ENCODE peak calls at places on chromosomes 1 and 21, in ten cellular contexts. Y is H54; Z is stimulated activated CD8-positive, alpha-beta memory T cell treated with anti-CD3 and anti-CD28 coated beads, Interleukin-7, amount 100 ng/mL, for 1 hour; J is kidney epithelial cell; O is M059J; A is retina; E is left ventricle myocardium superior; P is non-pigmented ciliary epithelial cell; N is T-helper 1 cell; F is dermis microvascular lymphatic vessel endothelial cell. U is an unnamed sample.

GRCh38 chr1:167373398-167373797 is 144.9 kb downstream of the CD247 start:
- DNase-seq in Y (no peak), Z (no peak), J (no peak), O (no peak), A (no peak), E (no peak), P (no peak), N (no peak), F (no peak), U (no peak)

GRCh38 chr1:206469933-206470691 is at the start of gene IKBKE:
- DNase-seq in Y (peak), Z (no peak), J (no peak), O (peak), A (peak), E (no peak), P (no peak), N (peak), F (peak), U (no peak)

GRCh38 chr1:20584890-20585289 is 4.0 kb upstream of the CDA start:
- DNase-seq in Y (no peak), Z (no peak), J (no peak), O (peak), A (no peak), E (no peak), P (no peak), N (no peak), F (no peak), U (no peak)

GRCh38 chr1:95406279-95406678 is 172.3 kb downstream of the RWDD3 start:
- DNase-seq in Y (no peak), Z (no peak), J (no peak), O (no peak), A (no peak), E (no peak), P (no peak), N (no peak), F (no peak), U (no peak)

GRCh38 chr1:111275079-111275478 is 15.6 kb upstream of the CHIA start:
- DNase-seq in Y (peak), Z (no peak), J (no peak), O (peak), A (no peak), E (peak), P (no peak), N (peak), F (no peak), U (peak)

GRCh38 chr1:207941664-207942063 is 30.7 kb upstream of the CD34 start:
- DNase-seq in Y (no peak), Z (no peak), J (no peak), O (peak), A (no peak), E (peak), P (no peak), N (no peak), F (peak), U (peak)

GRCh38 chr1:55987491-55988255 is 591.7 kb downstream of the PLPP3 start:
- DNase-seq in Y (no peak), Z (no peak), J (no peak), O (no peak), A (no peak), E (no peak), P (no peak), N (no peak), F (no peak), U (no peak)

GRCh38 chr1:23588749-23589505 is 29.6 kb upstream of the ID3 start:
- DNase-seq in Y (no peak), Z (no peak), J (no peak), O (no peak), A (no peak), E (no peak), P (no peak), N (no peak), F (no peak), U (no peak)

GRCh38 chr21:14356771-14357170 is 26.2 kb downstream of the HSPA13 start:
- DNase-seq in Y (no peak), Z (no peak), J (no peak), O (no peak), A (no peak), E (no peak), P (no peak), N (no peak), F (no peak), U (no peak)

U was measured in tibial nerve.